ENCODE peak calls at places on chromosomes 12 and 14, in six cellular contexts. K, C, E, S, B and I are unnamed samples.
A peak's percentile ranks its signal among the peaks of the same experiment; 100 is the strongest.

GRCh38 chr12:69254046-69254445 is 14.7 kb downstream of the CPSF6 start:
- DNase-seq in B (peak; percentile 51), K (no peak), C (peak; percentile 62), S (peak; percentile 55), E (no peak), I (no peak)

GRCh38 chr12:57090924-57091632 is 2.2 kb downstream of the NAB2 start:
- DNase-seq in B (no peak), E (no peak), K (no peak), C (no peak), S (no peak), I (no peak)

GRCh38 chr12:68686262-68686594 is 550 bp upstream of the NUP107 start:
- DNase-seq in E (no peak), S (no peak), B (no peak), C (no peak), K (no peak), I (no peak)

GRCh38 chr12:9331218-9331626 is 123.0 kb upstream of the PZP start:
- DNase-seq in B (peak; percentile 23), S (peak; percentile 44), E (peak; percentile 94), K (peak; percentile 32), C (peak; percentile 60), I (peak; percentile 48)

GRCh38 chr12:115375188-115375991 is 691.4 kb upstream of the TBX3 start:
- DNase-seq in E (no peak), C (no peak), B (peak; percentile 65), K (peak; percentile 29), S (peak; percentile 28), I (peak; percentile 31)

GRCh38 chr14:23364604-23365352 is at the start of gene EFS:
- DNase-seq in E (peak; percentile 64), C (no peak), K (no peak), B (no peak), S (no peak), I (no peak)

GRCh38 chr12:85519163-85519562 is 239.1 kb downstream of the ALX1 start:
- DNase-seq in B (no peak), K (no peak), C (no peak), S (no peak), E (no peak), I (no peak)

GRCh38 chr12:64160718-64161060 is 61.4 kb downstream of the KICS2 start:
- DNase-seq in C (no peak), E (no peak), K (no peak), S (no peak), B (no peak), I (no peak)

GRCh38 chr12:77384941-77385340 is 319.6 kb upstream of the E2F7 start:
- DNase-seq in C (no peak), E (no peak), K (no peak), B (no peak), S (no peak), I (no peak)

GRCh38 chr12:51922762-51923505 is 15.6 kb downstream of the ACVRL1 start:
- DNase-seq in C (no peak), B (peak; percentile 21), S (no peak), K (no peak), E (no peak), I (no peak)

GRCh38 chr12:25830456-25830855 is 128.0 kb upstream of the RASSF8 start:
- DNase-seq in C (no peak), S (no peak), E (no peak), B (no peak), K (no peak), I (no peak)

GRCh38 chr14:28831126-28831525 is 64.5 kb downstream of the FOXG1 start:
- DNase-seq in S (no peak), B (peak; percentile 84), K (peak; percentile 11), E (no peak), C (peak; percentile 56), I (peak; percentile 0)

GRCh38 chr14:102810523-102810922 is 33.3 kb downstream of the TRAF3 start:
- DNase-seq in E (no peak), S (no peak), B (no peak), C (no peak), K (no peak), I (no peak)

GRCh38 chr12:65622056-65622455 is 202.2 kb upstream of the HMGA2 start:
- DNase-seq in S (no peak), K (no peak), B (no peak), C (no peak), E (no peak), I (no peak)

GRCh38 chr12:11136075-11136474 is 1.6 kb upstream of the TAS2R30 start:
- DNase-seq in E (no peak), K (no peak), S (no peak), C (no peak), B (no peak), I (no peak)

GRCh38 chr12:95583933-95584332 is 32.7 kb upstream of the USP44 start:
- DNase-seq in C (peak; percentile 20), K (no peak), S (no peak), E (no peak), B (no peak), I (no peak)

GRCh38 chr14:101254805-101255764 is 306.2 kb upstream of the DIO3 start:
- DNase-seq in B (no peak), K (no peak), S (no peak), C (no peak), E (no peak), I (no peak)

GRCh38 chr14:53209370-53209769 is 56.2 kb upstream of the DDHD1 start:
- DNase-seq in S (no peak), B (no peak), E (no peak), K (no peak), C (no peak), I (no peak)

GRCh38 chr12:91620949-91621348 is 438.3 kb upstream of the DCN start:
- DNase-seq in E (no peak), C (peak; percentile 22), B (no peak), K (no peak), S (no peak), I (no peak)

GRCh38 chr14:31127690-31128089 is 79.9 kb downstream of the HECTD1 start:
- DNase-seq in C (no peak), S (peak; percentile 55), B (no peak), E (no peak), K (no peak), I (no peak)

GRCh38 chr12:127559349-127560040 is 707.5 kb upstream of the TMEM132C start:
- DNase-seq in K (peak; percentile 8), C (peak; percentile 45), B (peak; percentile 11), E (peak; percentile 72), S (no peak), I (no peak)

GRCh38 chr12:106090586-106091411 is 48.0 kb downstream of the NUAK1 start:
- DNase-seq in S (no peak), C (no peak), E (no peak), B (no peak), K (no peak), I (no peak)

GRCh38 chr14:72401632-72402428 is 469.6 kb downstream of the RGS6 start:
- DNase-seq in B (no peak), E (no peak), C (no peak), K (no peak), S (no peak), I (no peak)

GRCh38 chr12:82425241-82425640 is 66.9 kb downstream of the METTL25 start:
- DNase-seq in E (no peak), C (no peak), S (no peak), K (no peak), B (no peak), I (no peak)

DNA sequence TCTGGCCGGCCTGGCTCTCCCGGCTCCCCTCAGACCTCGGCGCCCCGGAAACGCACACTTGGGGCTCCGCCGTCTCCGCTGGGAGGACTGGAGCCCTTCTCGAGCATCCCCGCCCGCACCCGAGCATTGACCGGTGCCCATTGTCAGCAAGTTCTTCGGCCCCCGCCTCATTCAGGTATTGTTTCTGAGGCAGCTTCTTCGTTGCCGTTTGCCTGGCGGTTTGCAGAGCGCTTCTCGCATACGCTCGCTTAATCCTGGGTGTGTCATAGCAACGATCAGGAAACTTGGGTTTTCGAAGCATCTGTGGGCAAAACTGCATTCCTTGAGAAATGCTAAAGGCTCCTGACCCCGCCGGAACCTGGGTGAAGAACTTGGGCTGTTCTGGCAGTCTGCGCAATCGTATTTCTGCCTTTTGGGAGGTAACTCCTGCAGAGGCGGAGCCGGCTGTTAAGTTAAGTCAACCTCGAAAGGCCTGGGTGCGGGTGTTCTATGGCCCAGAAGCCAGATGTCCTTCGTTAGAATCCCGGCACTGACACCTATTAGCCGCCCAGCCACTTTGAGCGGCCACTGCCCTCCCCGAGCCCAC is 518 bp downstream of the GSKIP start:
- DNase-seq in S (peak; percentile 48), E (no peak), C (peak; percentile 65), K (peak; percentile 30), B (no peak), I (peak; percentile 30)
- TF ChIP-seq POLR2AphosphoS5 in S (peak; percentile 27), E (no peak), C (no peak), K (no peak), B (no peak), I (no peak)

GRCh38 chr14:57957441-57957840 is 91.5 kb upstream of the SLC35F4 start:
- DNase-seq in C (no peak), S (no peak), K (no peak), B (no peak), E (no peak), I (no peak)
- TF ChIP-seq TAF1 in C (no peak), S (no peak), K (no peak), B (no peak), E (no peak), I (no peak)

GRCh38 chr12:110279561-110279960 is 1.5 kb upstream of the ATP2A2 start:
- DNase-seq in E (no peak), K (no peak), S (no peak), B (no peak), C (no peak), I (no peak)

GRCh38 chr12:110281549-110282342 is 699 bp downstream of the ATP2A2 start:
- DNase-seq in S (no peak), K (peak; percentile 48), C (peak; percentile 76), E (peak; percentile 72), B (no peak), I (peak; percentile 60)

GRCh38 chr12:110280784-110281548 is at the start of gene ATP2A2:
- DNase-seq in B (peak; percentile 30), K (peak; percentile 88), C (peak; percentile 95), E (peak; percentile 82), S (peak; percentile 73), I (peak; percentile 88)

GRCh38 chr12:110278137-110278536 is 2.9 kb upstream of the ATP2A2 start:
- DNase-seq in B (no peak), K (no peak), E (no peak), S (no peak), C (no peak), I (no peak)

DNA sequence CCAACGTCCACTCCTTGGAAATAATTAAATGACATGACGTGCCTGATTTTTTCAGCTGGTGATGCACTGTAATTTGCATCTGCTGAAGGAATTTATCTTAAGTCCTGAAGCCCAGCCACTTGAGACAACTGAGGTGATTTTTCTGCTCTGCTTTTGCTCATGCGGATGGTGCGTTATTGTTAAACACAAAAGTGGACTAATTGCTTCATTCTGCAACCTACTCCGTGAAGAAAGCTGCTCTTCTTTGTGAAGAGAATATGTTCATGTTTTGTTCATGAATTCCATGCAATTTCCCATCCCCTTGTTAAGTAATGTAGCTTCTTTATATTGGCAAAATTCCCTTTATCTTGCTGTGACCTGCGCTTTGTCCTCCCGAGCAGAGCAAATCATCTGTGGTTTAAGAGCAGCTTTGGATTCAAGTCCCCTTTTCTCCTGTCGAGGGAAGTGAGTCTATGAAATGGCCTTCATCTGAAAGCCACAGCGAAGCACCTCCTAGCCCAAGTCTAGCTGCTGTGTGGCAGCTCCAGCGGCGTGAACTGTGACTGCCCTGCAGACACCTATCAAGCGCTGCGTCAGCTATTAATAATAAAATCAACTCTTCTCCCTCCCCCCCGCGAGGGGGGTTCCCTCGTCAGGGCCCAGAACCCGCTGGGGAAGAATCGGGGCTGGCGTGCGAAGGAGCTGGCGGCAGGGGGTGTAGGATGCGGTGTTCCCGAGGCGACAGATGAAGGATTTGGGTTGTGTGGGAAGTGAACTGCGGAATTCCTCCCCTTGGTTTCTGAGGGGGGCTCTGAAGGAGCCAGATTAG is 867 bp upstream of the ATP2A2 start:
- DNase-seq in S (no peak), K (peak; percentile 37), E (peak; percentile 80), C (peak; percentile 54), B (no peak), I (peak; percentile 32)
- TF ChIP-seq POLR2A in S (no peak), K (no peak), E (no peak), C (no peak), B (no peak), I (no peak)

GRCh38 chr12:12723681-12724420 is 6.7 kb downstream of the CDKN1B start:
- DNase-seq in S (no peak), B (no peak), K (no peak), C (peak; percentile 47), E (peak; percentile 71), I (no peak)
- TF ChIP-seq POLR2AphosphoS5 in S (peak; percentile 19), B (peak; percentile 75), K (peak; percentile 53), C (no peak), E (no peak), I (no peak)